ENCODE peak calls at places on chromosomes 5 and 9, in seven cellular contexts. K is IMR-90, Z is H9, X is neuronal stem cell, M is H1, W is mesenchymal stem cell, V is trophoblast cell. J is an unnamed sample.

GRCh38 chr5:86228147-86228546 is 389.6 kb upstream of the COX7C start:
- DNase-seq in W (no peak), M (no peak), K (no peak), V (no peak), Z (no peak), X (no peak), J (no peak)

GRCh38 chr5:31106742-31107546 is 86.5 kb upstream of the CDH6 start:
- DNase-seq in M (no peak), Z (no peak), W (peak), V (no peak), K (peak), X (peak), J (peak)

GRCh38 chr9:126690431-126691051 is 76.8 kb downstream of the LMX1B start:
- DNase-seq in X (no peak), Z (peak), K (no peak), V (peak), W (peak), M (peak), J (peak)

GRCh38 chr9:110115341-110115820 is 92.6 kb downstream of the C9orf152 start:
- DNase-seq in V (no peak), K (peak), M (no peak), X (no peak), W (peak), Z (no peak), J (no peak)

GRCh38 chr9:115883467-115884329 is 269.9 kb upstream of the PAPPA start:
- DNase-seq in W (peak), V (peak), X (peak), Z (peak), K (peak), M (no peak), J (peak)

GRCh38 chr9:133188006-133188842 is 20.8 kb downstream of the OBP2B start:
- DNase-seq in Z (peak), V (no peak), K (no peak), W (no peak), X (peak), M (peak), J (peak)

GRCh38 chr9:13023498-13023897 is 248.7 kb downstream of the LURAP1L start:
- DNase-seq in X (no peak), V (no peak), K (peak), Z (no peak), W (no peak), M (no peak), J (no peak)

GRCh38 chr5:76547242-76547890 is 75.8 kb downstream of the F2RL2 start:
- DNase-seq in M (no peak), W (peak), V (no peak), Z (no peak), K (no peak), X (no peak), J (no peak)

GRCh38 chr9:122307925-122308324 is 43.2 kb downstream of the MRRF start:
- DNase-seq in Z (no peak), K (peak), W (peak), V (no peak), M (no peak), X (no peak), J (no peak)

GRCh38 chr9:97990259-97990658 is 7.1 kb downstream of the ANP32B start:
- DNase-seq in Z (no peak), M (no peak), W (peak), V (no peak), X (no peak), K (peak), J (peak)

GRCh38 chr9:123250504-123250903 is 17.9 kb downstream of the STRBP start:
- DNase-seq in V (no peak), X (no peak), K (no peak), M (no peak), Z (no peak), W (no peak), J (no peak)

GRCh38 chr9:128927731-128928411 is 7.1 kb downstream of the PHYHD1 start:
- DNase-seq in Z (peak), X (peak), K (peak), V (peak), W (peak), M (peak), J (peak)

GRCh38 chr9:123507992-123508391 is 152.0 kb downstream of the CRB2 start:
- DNase-seq in X (no peak), M (no peak), W (no peak), V (no peak), K (peak), Z (no peak), J (no peak)

GRCh38 chr5:110386782-110387181 is 339.7 kb downstream of the TMEM232 start:
- DNase-seq in V (peak), W (peak), M (no peak), K (peak), X (no peak), Z (no peak), J (peak)

GRCh38 chr5:6631441-6631840 is 1.4 kb downstream of the NSUN2 start:
- DNase-seq in M (no peak), X (no peak), Z (no peak), W (peak), V (no peak), K (no peak), J (no peak)

GRCh38 chr5:54243483-54244080 is 66.8 kb downstream of the ARL15 start:
- DNase-seq in V (peak), Z (no peak), X (peak), W (peak), K (peak), M (no peak), J (peak)

GRCh38 chr5:130337179-130337888 is 433.1 kb downstream of the CHSY3 start:
- DNase-seq in W (peak), V (peak), K (peak), M (no peak), X (no peak), Z (no peak), J (peak)

GRCh38 chr9:94083384-94083783 is 880 bp upstream of the PTPDC1 start:
- DNase-seq in W (no peak), V (no peak), K (no peak), Z (no peak), M (no peak), X (no peak), J (no peak)

GRCh38 chr5:74227081-74227480 is 413.4 kb downstream of the ENC1 start:
- DNase-seq in K (no peak), Z (no peak), M (no peak), W (no peak), V (no peak), X (no peak), J (no peak)

GRCh38 chr9:83449981-83450380 is 88.2 kb downstream of the FRMD3 start:
- DNase-seq in X (no peak), Z (no peak), K (no peak), W (no peak), V (no peak), M (no peak), J (no peak)

GRCh38 chr5:170442381-170442780 is 53.2 kb upstream of the KCNMB1 start:
- DNase-seq in X (no peak), M (no peak), V (no peak), W (no peak), Z (no peak), K (no peak), J (no peak)

GRCh38 chr9:84129529-84129928 is 148.9 kb downstream of the RMI1 start:
- DNase-seq in X (no peak), Z (no peak), V (peak), M (no peak), W (no peak), K (no peak), J (no peak)

GRCh38 chr5:118126159-118126558 is 862.2 kb downstream of the DTWD2 start:
- DNase-seq in V (no peak), W (peak), X (no peak), K (no peak), Z (no peak), M (no peak), J (no peak)

GRCh38 chr9:133168432-133168831 is 4.7 kb upstream of the GBGT1 start:
- DNase-seq in K (no peak), V (no peak), M (no peak), X (no peak), W (peak), Z (no peak), J (peak)

GRCh38 chr9:36748322-36748899 is 175.7 kb downstream of the MELK start:
- DNase-seq in W (peak), K (peak), M (peak), Z (peak), X (peak), V (peak), J (peak)

GRCh38 chr9:15349892-15350761 is 43.1 kb upstream of the TTC39B start:
- DNase-seq in Z (no peak), W (no peak), K (peak), M (no peak), V (no peak), X (no peak), J (no peak)

GRCh38 chr5:17374973-17375844 is 122.8 kb upstream of the TAF11L2 start:
- DNase-seq in W (peak), Z (peak), X (no peak), V (peak), K (peak), M (peak), J (peak)

GRCh38 chr9:114108016-114108833 is 9.1 kb upstream of the KIF12 start:
- DNase-seq in V (peak), Z (peak), K (peak), M (peak), X (peak), W (peak), J (peak)

GRCh38 chr5:103258957-103259704 is 568 bp downstream of the MACIR start:
- DNase-seq in W (peak), X (peak), Z (no peak), K (peak), M (peak), V (peak), J (peak)

GRCh38 chr5:181176258-181176952 is 28.6 kb downstream of the TRIM7 start:
- DNase-seq in K (no peak), W (no peak), X (no peak), V (no peak), Z (no peak), M (no peak), J (no peak)

GRCh38 chr5:177435847-177436536 is 9.5 kb downstream of the GRK6 start:
- DNase-seq in W (no peak), Z (no peak), K (no peak), X (no peak), M (no peak), V (no peak), J (no peak)

GRCh38 chr5:73448451-73449136 is at the start of gene FOXD1:
- DNase-seq in Z (peak), V (peak), M (peak), X (no peak), K (peak), W (peak), J (peak)

GRCh38 chr9:130442746-130443455 is 1.9 kb upstream of the ASS1 start:
- DNase-seq in W (no peak), K (no peak), V (peak), Z (no peak), M (no peak), X (no peak), J (no peak)

GRCh38 chr9:110278080-110278707 is 21.9 kb upstream of the TXN start:
- DNase-seq in X (no peak), V (no peak), W (no peak), Z (no peak), K (peak), M (no peak), J (no peak)

GRCh38 chr5:175847503-175847902 is 23.9 kb upstream of the CPLX2 start:
- DNase-seq in M (no peak), W (no peak), X (no peak), K (peak), Z (peak), V (no peak), J (peak)

GRCh38 chr9:93824386-93825294 is 130.5 kb downstream of the BARX1 start:
- DNase-seq in X (no peak), Z (no peak), K (no peak), V (no peak), M (no peak), W (no peak), J (no peak)

GRCh38 chr5:65059681-65060598 is 291.2 kb downstream of the CWC27 start:
- DNase-seq in X (no peak), M (no peak), Z (no peak), K (peak), V (no peak), W (peak), J (peak)

DNA sequence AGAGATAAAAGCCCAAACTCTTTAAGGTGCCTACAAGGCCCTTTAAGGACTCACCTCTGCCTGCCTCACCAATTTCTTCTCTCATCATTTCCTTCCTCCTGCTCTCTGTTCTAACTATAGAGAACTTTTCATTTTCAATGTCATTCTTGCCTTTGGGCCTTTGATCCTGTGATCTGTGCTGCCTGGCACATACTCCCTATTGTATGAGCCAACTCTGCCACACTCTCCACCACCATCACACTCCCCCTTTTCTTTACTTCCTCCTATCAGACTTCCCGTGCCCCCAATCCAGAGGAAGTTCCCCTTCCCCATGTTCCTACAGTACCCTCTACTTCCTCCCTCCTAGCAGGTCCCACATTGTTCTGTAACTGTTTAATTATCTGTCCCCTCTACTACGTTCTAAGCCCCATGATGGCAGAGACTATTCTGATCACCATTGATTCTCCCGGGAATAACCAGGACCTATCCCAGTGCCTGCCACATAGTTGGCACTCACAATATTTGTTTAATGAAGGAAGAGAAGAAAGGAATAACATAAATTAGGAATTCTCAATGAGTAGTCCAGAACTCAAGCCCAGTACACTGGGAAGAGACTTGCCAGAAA is 27.6 kb downstream of the ADAM19 start:
- DNase-seq in X (no peak), W (no peak), M (no peak), K (no peak), Z (no peak), V (no peak), J (no peak)
- H3K18ac ChIP-seq in X (no peak), W (no peak), M (no peak), K (peak), Z (no peak), V (no peak), J (no peak)

DNA sequence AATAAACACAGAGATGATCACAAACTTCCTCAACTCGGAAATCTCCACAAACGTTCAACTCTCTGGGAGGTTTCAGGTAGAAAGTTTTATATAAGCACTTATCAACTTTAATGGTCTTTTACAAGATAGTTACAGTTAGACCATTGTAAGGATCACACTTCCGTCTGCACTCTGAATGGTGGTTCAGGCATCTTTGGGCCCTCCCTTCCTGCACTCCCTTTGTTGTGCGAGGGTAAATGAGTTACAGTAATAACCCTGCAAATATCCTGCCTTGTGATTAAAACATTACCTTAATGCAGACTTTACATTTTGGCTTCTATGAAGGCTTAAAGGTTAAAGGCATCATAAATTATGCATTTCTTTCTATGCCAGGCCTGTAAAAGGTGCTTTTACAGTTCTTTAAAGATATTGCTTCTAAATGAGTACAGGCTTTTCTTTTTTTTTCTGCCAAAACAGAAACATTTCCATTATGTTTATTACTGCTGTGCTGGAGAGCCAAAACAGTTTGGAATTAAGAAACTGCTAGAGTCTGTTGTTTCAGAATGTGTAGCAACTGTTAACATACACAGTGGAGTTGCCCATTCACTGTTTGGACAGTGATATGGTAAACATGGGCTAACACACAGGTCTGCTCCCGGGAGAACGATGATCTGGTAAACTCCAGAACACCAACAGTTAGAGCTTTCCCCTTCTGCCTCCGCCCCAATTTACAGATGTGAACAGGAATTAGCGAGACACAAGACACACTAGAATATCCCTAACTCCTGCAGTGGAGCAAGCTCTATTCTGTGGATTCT is 1.1 kb downstream of the PRUNE2 start:
- DNase-seq in V (no peak), M (no peak), X (no peak), Z (no peak), W (peak), K (no peak), J (no peak)
- H3K9ac ChIP-seq in V (no peak), M (peak), X (no peak), Z (peak), W (peak), K (peak), J (no peak)

DNA sequence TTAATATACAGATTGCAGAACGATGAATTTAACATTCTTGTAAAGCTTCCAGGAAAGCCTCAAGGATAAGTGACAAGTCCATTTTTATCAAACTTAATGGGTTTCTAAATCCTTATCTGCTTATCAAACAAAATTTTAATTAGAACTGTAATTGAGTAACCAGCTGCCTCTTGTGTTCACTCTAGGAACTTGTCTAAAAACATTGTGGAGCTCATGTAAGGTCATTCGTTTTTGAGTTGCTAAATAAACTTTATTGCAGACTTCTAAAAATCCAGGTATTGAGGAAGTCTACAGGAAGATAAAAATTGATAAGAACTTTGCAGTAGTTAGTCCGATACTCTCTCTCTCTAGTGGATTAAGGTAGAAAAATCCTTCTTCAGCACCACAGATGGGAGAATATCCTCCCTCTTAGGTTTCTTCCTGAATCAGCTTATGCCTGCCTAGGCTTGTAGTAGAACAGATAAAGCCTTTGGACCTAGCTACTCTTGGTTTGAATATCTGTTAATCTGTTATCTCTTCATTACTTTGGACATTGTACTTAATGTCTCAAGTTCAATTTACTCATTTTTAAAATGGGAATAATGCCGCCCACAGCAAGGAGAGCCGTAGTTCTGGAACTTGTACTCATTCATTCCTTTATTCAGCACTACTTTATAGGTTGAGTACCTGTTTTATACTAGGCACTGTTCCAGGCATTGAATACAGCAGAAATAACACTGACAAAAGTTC is 60.0 kb upstream of the DHFR start:
- DNase-seq in W (no peak), K (no peak), M (no peak), X (no peak), V (no peak), Z (no peak), J (no peak)
- H2BK120ac ChIP-seq in W (no peak), K (no peak), M (no peak), X (no peak), V (no peak), Z (no peak), J (no peak)

GRCh38 chr5:37198842-37199241 is 50.3 kb downstream of the CPLANE1 start:
- DNase-seq in V (no peak), K (peak), W (peak), X (no peak), Z (no peak), M (no peak), J (no peak)
- H3K18ac ChIP-seq in V (no peak), K (no peak), W (no peak), X (no peak), Z (no peak), M (no peak), J (no peak)

GRCh38 chr5:150136841-150137167 is 18.8 kb downstream of the PDGFRB start:
- DNase-seq in Z (no peak), V (no peak), K (no peak), X (no peak), M (no peak), W (no peak), J (no peak)
- H3K9ac ChIP-seq in Z (no peak), V (no peak), K (peak), X (no peak), M (no peak), W (peak), J (no peak)

DNA sequence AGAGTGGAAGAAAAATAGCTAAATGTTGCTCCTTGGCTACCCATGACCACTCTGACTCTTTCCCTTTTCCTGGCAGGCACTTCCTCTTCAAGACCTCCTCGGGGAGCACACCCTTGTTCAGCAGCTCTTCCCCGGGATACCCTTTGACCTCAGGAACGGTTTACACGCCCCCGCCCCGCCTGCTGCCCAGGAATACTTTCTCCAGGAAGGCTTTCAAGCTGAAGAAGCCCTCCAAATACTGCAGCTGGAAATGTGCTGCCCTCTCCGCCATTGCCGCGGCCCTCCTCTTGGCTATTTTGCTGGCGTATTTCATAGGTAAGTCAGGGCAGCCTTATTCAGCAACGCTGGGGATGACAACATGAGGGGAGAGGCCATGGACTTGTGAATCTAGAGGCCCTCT is 298.6 kb upstream of the WWC1 start:
- DNase-seq in Z (no peak), M (no peak), X (no peak), V (no peak), W (no peak), K (no peak), J (no peak)
- H2BK120ac ChIP-seq in Z (no peak), M (no peak), X (no peak), V (no peak), W (no peak), K (no peak), J (no peak)

DNA sequence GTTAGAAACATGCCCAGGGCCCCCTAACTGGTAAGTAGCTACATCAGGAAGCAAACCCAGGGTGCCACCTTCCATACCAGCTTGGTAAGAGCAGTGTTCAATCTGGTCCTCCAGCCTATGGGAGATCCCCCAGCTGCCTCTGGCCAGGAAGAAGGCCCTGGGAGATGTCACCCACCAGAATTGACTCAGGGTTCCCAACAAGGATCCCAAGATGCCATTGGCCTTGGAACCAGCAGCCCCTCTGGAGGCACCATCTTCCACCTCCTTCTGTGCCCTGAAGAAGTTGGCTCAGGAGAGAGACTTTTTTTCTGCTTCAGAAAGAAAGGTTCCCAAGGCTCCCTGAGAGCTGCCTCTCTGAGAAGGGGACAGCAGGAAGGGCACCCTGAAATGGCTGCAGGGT is 56.6 kb upstream of the IL17B start:
- DNase-seq in X (no peak), Z (no peak), V (no peak), K (no peak), M (no peak), W (no peak), J (no peak)
- H3K18ac ChIP-seq in X (no peak), Z (no peak), V (no peak), K (no peak), M (no peak), W (peak), J (no peak)